ENCODE peak calls at places on chromosomes 1 and 21, in five cellular contexts. One of them, this sample, is unnamed.
A peak's percentile ranks its signal among the peaks of the same experiment; 100 is the strongest.

GRCh38 chr1:71658295-71658694 is 577.5 kb upstream of the ZRANB2 start:
- DNase-seq in IMR-90: no peak
- DNase-seq in neuronal stem cell: no peak
- DNase-seq in trophoblast cell: no peak
- DNase-seq in H1: no peak
- DNase-seq in this sample: no peak

GRCh38 chr1:79193211-79194079 is 186.9 kb upstream of the ADGRL4 start:
- DNase-seq in IMR-90: peak; percentile 74
- DNase-seq in neuronal stem cell: peak; percentile 9
- DNase-seq in trophoblast cell: peak; percentile 85
- DNase-seq in H1: peak; percentile 42
- DNase-seq in this sample: peak; percentile 43

GRCh38 chr1:117067528-117068370 is 7.6 kb downstream of the TTF2 start:
- DNase-seq in IMR-90: peak; percentile 70
- DNase-seq in neuronal stem cell: peak; percentile 49
- DNase-seq in trophoblast cell: peak; percentile 80
- DNase-seq in H1: no peak
- DNase-seq in this sample: peak; percentile 68

GRCh38 chr1:180157576-180158057 is 2.9 kb downstream of the QSOX1 start:
- DNase-seq in IMR-90: no peak
- DNase-seq in neuronal stem cell: no peak
- DNase-seq in trophoblast cell: peak; percentile 39
- DNase-seq in H1: no peak
- DNase-seq in this sample: no peak

GRCh38 chr1:63463248-63463647 is 59.8 kb downstream of the ITGB3BP start:
- DNase-seq in IMR-90: peak; percentile 37
- DNase-seq in neuronal stem cell: no peak
- DNase-seq in trophoblast cell: no peak
- DNase-seq in H1: no peak
- DNase-seq in this sample: no peak

GRCh38 chr1:184000321-184000720 is 37.2 kb downstream of the COLGALT2 start:
- DNase-seq in IMR-90: no peak
- DNase-seq in neuronal stem cell: no peak
- DNase-seq in trophoblast cell: no peak
- DNase-seq in H1: no peak
- DNase-seq in this sample: no peak

GRCh38 chr21:33414068-33414467 is 10.9 kb downstream of the IFNGR2 start:
- DNase-seq in IMR-90: no peak
- DNase-seq in neuronal stem cell: no peak
- DNase-seq in trophoblast cell: no peak
- DNase-seq in H1: no peak
- DNase-seq in this sample: no peak

GRCh38 chr1:109529895-109530456 is 9.7 kb upstream of the GPR61 start:
- DNase-seq in IMR-90: no peak
- DNase-seq in neuronal stem cell: no peak
- DNase-seq in trophoblast cell: no peak
- DNase-seq in H1: no peak
- DNase-seq in this sample: no peak

GRCh38 chr1:66705100-66705499 is 47.2 kb upstream of the DYNLT5 start:
- DNase-seq in IMR-90: no peak
- DNase-seq in neuronal stem cell: no peak
- DNase-seq in trophoblast cell: no peak
- DNase-seq in H1: no peak
- DNase-seq in this sample: peak; percentile 88

GRCh38 chr1:27592600-27593340 is 11.2 kb downstream of the AHDC1 start:
- DNase-seq in IMR-90: no peak
- DNase-seq in neuronal stem cell: no peak
- DNase-seq in trophoblast cell: no peak
- DNase-seq in H1: peak; percentile 85
- DNase-seq in this sample: no peak

GRCh38 chr1:83508485-83509151 is 490.3 kb downstream of the TTLL7 start:
- DNase-seq in IMR-90: peak; percentile 41
- DNase-seq in neuronal stem cell: no peak
- DNase-seq in trophoblast cell: peak; percentile 44
- DNase-seq in H1: no peak
- DNase-seq in this sample: peak; percentile 95

GRCh38 chr1:53376742-53377437 is 49.0 kb upstream of the LRP8 start:
- DNase-seq in IMR-90: no peak
- DNase-seq in neuronal stem cell: no peak
- DNase-seq in trophoblast cell: no peak
- DNase-seq in H1: peak; percentile 53
- DNase-seq in this sample: no peak

GRCh38 chr1:174023438-174023837 is 1.3 kb upstream of the RC3H1 start:
- DNase-seq in IMR-90: peak; percentile 50
- DNase-seq in neuronal stem cell: peak; percentile 52
- DNase-seq in trophoblast cell: peak; percentile 60
- DNase-seq in H1: no peak
- DNase-seq in this sample: peak; percentile 86

GRCh38 chr1:59055908-59056719 is 240.8 kb upstream of the FGGY start:
- DNase-seq in IMR-90: no peak
- DNase-seq in neuronal stem cell: no peak
- DNase-seq in trophoblast cell: peak; percentile 18
- DNase-seq in H1: no peak
- DNase-seq in this sample: peak; percentile 88

GRCh38 chr1:180981596-180982387 is 40.9 kb downstream of the STX6 start:
- DNase-seq in IMR-90: no peak
- DNase-seq in neuronal stem cell: no peak
- DNase-seq in trophoblast cell: no peak
- DNase-seq in H1: peak; percentile 46
- DNase-seq in this sample: no peak

GRCh38 chr1:23188434-23188884 is 19.8 kb upstream of the LUZP1 start:
- DNase-seq in IMR-90: no peak
- DNase-seq in neuronal stem cell: no peak
- DNase-seq in trophoblast cell: peak; percentile 51
- DNase-seq in H1: no peak
- DNase-seq in this sample: no peak

GRCh38 chr1:55255901-55256300 is 40.7 kb upstream of the USP24 start:
- DNase-seq in IMR-90: no peak
- DNase-seq in neuronal stem cell: no peak
- DNase-seq in trophoblast cell: no peak
- DNase-seq in H1: no peak
- DNase-seq in this sample: no peak

GRCh38 chr1:184283999-184284398 is 102.8 kb upstream of the C1orf21 start:
- DNase-seq in IMR-90: peak; percentile 94
- DNase-seq in neuronal stem cell: no peak
- DNase-seq in trophoblast cell: no peak
- DNase-seq in H1: no peak
- DNase-seq in this sample: peak; percentile 88

GRCh38 chr1:38062361-38063288 is 16.0 kb upstream of the POU3F1 start:
- DNase-seq in IMR-90: no peak
- DNase-seq in neuronal stem cell: no peak
- DNase-seq in trophoblast cell: no peak
- DNase-seq in H1: no peak
- DNase-seq in this sample: no peak

GRCh38 chr1:219277304-219277840 is 103.7 kb downstream of the LYPLAL1 start:
- DNase-seq in IMR-90: peak; percentile 33
- DNase-seq in neuronal stem cell: no peak
- DNase-seq in trophoblast cell: no peak
- DNase-seq in H1: no peak
- DNase-seq in this sample: peak; percentile 3

GRCh38 chr1:168621356-168621755 is 45.0 kb downstream of the XCL1 start:
- DNase-seq in IMR-90: no peak
- DNase-seq in neuronal stem cell: no peak
- DNase-seq in trophoblast cell: peak; percentile 84
- DNase-seq in H1: no peak
- DNase-seq in this sample: peak; percentile 56

GRCh38 chr1:9589719-9590157 is 1.0 kb downstream of the TMEM201 start:
- DNase-seq in IMR-90: peak; percentile 5
- DNase-seq in neuronal stem cell: no peak
- DNase-seq in trophoblast cell: no peak
- DNase-seq in H1: no peak
- DNase-seq in this sample: peak; percentile 25

GRCh38 chr1:233613252-233614172 is at the start of gene KCNK1:
- DNase-seq in IMR-90: peak; percentile 65
- DNase-seq in neuronal stem cell: peak; percentile 54
- DNase-seq in trophoblast cell: peak; percentile 80
- DNase-seq in H1: peak; percentile 86
- DNase-seq in this sample: peak; percentile 40

GRCh38 chr1:223714849-223715709 is 2.7 kb downstream of the CAPN2 start:
- DNase-seq in IMR-90: peak; percentile 96
- DNase-seq in neuronal stem cell: no peak
- DNase-seq in trophoblast cell: peak; percentile 46
- DNase-seq in H1: no peak
- DNase-seq in this sample: peak; percentile 92

GRCh38 chr1:12344611-12345299 is 114.9 kb downstream of the VPS13D start:
- DNase-seq in IMR-90: no peak
- DNase-seq in neuronal stem cell: no peak
- DNase-seq in trophoblast cell: no peak
- DNase-seq in H1: no peak
- DNase-seq in this sample: no peak

GRCh38 chr1:76073471-76073870 is 1.1 kb upstream of the ST6GALNAC3 start:
- DNase-seq in IMR-90: peak; percentile 84
- DNase-seq in neuronal stem cell: no peak
- DNase-seq in trophoblast cell: peak; percentile 44
- DNase-seq in H1: no peak
- DNase-seq in this sample: peak; percentile 94

GRCh38 chr1:117166076-117166475 is 44.5 kb upstream of the TRIM45 start:
- DNase-seq in IMR-90: peak; percentile 95
- DNase-seq in neuronal stem cell: no peak
- DNase-seq in trophoblast cell: no peak
- DNase-seq in H1: no peak
- DNase-seq in this sample: peak; percentile 95

GRCh38 chr1:26602378-26602959 is 72.9 kb downstream of the RPS6KA1 start:
- DNase-seq in IMR-90: peak; percentile 68
- DNase-seq in neuronal stem cell: peak; percentile 71
- DNase-seq in trophoblast cell: peak; percentile 90
- DNase-seq in H1: no peak
- DNase-seq in this sample: peak; percentile 73

DNA sequence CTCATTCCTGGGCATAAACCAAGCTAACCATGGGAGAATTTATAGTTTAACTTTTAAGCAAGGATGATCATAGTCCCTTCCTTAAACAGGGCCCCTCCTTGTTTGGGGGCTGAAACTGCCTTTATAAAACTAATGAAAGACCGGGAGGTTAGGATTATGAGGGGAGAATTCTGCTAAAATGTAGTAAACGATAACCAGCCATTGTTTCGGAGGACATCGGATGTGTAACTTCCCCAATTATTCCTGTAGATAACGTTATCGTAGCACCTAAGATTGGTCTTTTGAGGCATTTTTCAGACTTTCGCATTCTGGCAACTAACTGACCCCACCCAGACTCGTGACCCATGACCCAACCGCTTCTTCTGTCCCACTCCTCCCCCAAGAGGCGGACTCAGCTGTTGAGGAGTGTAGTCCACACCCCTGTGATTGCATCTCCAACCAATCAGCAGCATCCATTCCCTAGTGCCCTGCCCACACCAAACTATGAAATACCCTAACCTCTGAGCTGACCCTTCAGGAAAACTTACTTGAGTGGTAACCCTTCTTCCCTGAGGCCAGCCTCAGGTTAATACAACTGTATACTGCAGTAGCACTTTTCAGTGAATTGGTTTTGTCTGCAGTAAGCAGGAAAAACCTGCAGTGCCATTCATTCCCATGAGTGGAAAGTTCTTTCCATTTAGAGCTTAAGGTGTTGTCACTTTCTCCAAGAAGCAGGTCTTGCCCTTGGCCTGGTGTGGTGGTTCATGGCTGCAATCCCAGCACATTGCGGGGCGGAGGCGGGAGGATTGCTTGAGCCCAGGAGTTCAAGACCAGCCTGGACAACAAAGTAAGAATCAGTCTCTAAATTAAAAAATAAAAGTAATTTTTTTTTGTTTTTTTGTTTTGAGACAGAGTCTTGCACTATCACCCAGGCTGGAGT is 823 bp upstream of the SYF2 start:
- DNase-seq in IMR-90: peak; percentile 80
- DNase-seq in neuronal stem cell: peak; percentile 51
- DNase-seq in trophoblast cell: peak; percentile 86
- DNase-seq in H1: peak; percentile 68
- DNase-seq in this sample: peak; percentile 95
- H3K14ac ChIP-seq in IMR-90: peak overlapping the region; percentile 98
- H3K14ac ChIP-seq in neuronal stem cell: no peak overlapping the region
- H3K14ac ChIP-seq in trophoblast cell: peak overlapping the region; percentile 65
- H3K14ac ChIP-seq in H1: no peak overlapping the region
- H3K14ac ChIP-seq in this sample: no peak overlapping the region

GRCh38 chr1:156895927-156896326 is 2.4 kb downstream of the PEAR1 start:
- DNase-seq in IMR-90: no peak
- DNase-seq in neuronal stem cell: no peak
- DNase-seq in trophoblast cell: no peak
- DNase-seq in H1: no peak
- DNase-seq in this sample: no peak
- H3K4me3 ChIP-seq in IMR-90: no peak overlapping the region
- H3K4me3 ChIP-seq in neuronal stem cell: no peak overlapping the region
- H3K4me3 ChIP-seq in trophoblast cell: no peak overlapping the region
- H3K4me3 ChIP-seq in H1: no peak overlapping the region
- H3K4me3 ChIP-seq in this sample: peak overlapping the region; percentile 71

GRCh38 chr1:177338376-177338775 is 167.6 kb downstream of the BRINP2 start:
- DNase-seq in IMR-90: no peak
- DNase-seq in neuronal stem cell: no peak
- DNase-seq in trophoblast cell: no peak
- DNase-seq in H1: no peak
- DNase-seq in this sample: no peak
- H3K14ac ChIP-seq in IMR-90: no peak overlapping the region
- H3K14ac ChIP-seq in neuronal stem cell: no peak overlapping the region
- H3K14ac ChIP-seq in trophoblast cell: no peak overlapping the region
- H3K14ac ChIP-seq in H1: no peak overlapping the region
- H3K14ac ChIP-seq in this sample: no peak overlapping the region

GRCh38 chr1:118984086-118984989 is 3.8 kb downstream of the TBX15 start:
- DNase-seq in IMR-90: peak; percentile 5
- DNase-seq in neuronal stem cell: peak; percentile 64
- DNase-seq in trophoblast cell: no peak
- DNase-seq in H1: peak; percentile 80
- DNase-seq in this sample: peak; percentile 45

GRCh38 chr1:118986291-118986838 is 1.8 kb downstream of the TBX15 start:
- DNase-seq in IMR-90: no peak
- DNase-seq in neuronal stem cell: no peak
- DNase-seq in trophoblast cell: no peak
- DNase-seq in H1: no peak
- DNase-seq in this sample: no peak

GRCh38 chr1:118986839-118987430 is 1.2 kb downstream of the TBX15 start:
- DNase-seq in IMR-90: no peak
- DNase-seq in neuronal stem cell: no peak
- DNase-seq in trophoblast cell: no peak
- DNase-seq in H1: no peak
- DNase-seq in this sample: peak; percentile 5

GRCh38 chr1:118984990-118985608 is 3.0 kb downstream of the TBX15 start:
- DNase-seq in IMR-90: no peak
- DNase-seq in neuronal stem cell: no peak
- DNase-seq in trophoblast cell: no peak
- DNase-seq in H1: no peak
- DNase-seq in this sample: no peak

DNA sequence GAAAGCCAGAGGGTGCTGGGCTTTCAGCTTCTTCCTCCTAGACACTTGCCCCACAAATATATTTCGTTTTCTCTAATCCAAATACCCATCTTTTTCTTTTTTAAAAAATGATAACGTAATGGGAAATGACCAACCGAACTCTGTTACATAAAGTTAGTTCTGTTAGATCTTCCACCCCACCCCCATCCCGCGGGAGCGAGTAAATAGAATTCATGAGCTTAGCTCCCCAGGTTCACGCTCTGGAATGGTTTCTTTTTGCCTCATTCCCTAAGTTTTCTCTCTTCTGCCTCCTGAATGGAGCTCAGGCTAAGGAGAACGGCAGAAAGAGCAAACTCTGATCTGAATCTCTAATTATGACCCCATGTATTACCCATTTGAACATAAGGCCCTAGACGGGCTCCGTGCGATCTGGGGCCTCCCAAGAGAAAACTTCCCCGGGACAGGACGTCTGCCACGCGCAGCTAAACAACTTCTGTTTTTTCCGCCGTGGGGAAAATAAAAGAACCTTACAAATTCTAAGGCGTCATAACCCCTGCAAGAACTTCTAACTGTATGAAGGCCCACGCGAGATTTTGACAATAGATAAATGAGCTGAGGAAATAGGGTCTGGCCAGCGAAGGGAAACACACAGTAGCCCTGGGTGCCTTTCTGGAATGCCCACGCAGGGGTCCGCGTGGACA is 2.4 kb downstream of the TBX15 start:
- DNase-seq in IMR-90: no peak
- DNase-seq in neuronal stem cell: no peak
- DNase-seq in trophoblast cell: no peak
- DNase-seq in H1: no peak
- DNase-seq in this sample: peak; percentile 2
- H3K4me3 ChIP-seq in IMR-90: no peak overlapping the region
- H3K4me3 ChIP-seq in neuronal stem cell: no peak overlapping the region
- H3K4me3 ChIP-seq in trophoblast cell: no peak overlapping the region
- H3K4me3 ChIP-seq in H1: no peak overlapping the region
- H3K4me3 ChIP-seq in this sample: peak overlapping the region; percentile 59

This sample was measured in mesenchymal stem cell.